ENCODE peak calls at places on chromosome 21, in five cellular contexts. D, O, Z, S and N are unnamed samples.

GRCh38 chr21:33377221-33377620 is 26.0 kb upstream of the IFNGR2 start:
- DNase-seq in Z (no peak), S (no peak), O (no peak), D (no peak), N (no peak)

GRCh38 chr21:36330904-36331303 is 10.9 kb downstream of the MORC3 start:
- DNase-seq in D (no peak), S (peak; percentile 39), Z (no peak), O (peak; percentile 30), N (peak; percentile 69)

GRCh38 chr21:26124421-26124833 is 46.1 kb downstream of the APP start:
- DNase-seq in S (no peak), O (no peak), Z (no peak), D (no peak), N (peak; percentile 46)

GRCh38 chr21:41878831-41879189 is 334 bp downstream of the PRDM15 start:
- DNase-seq in D (peak; percentile 57), S (peak; percentile 73), O (peak; percentile 33), Z (peak; percentile 73), N (peak; percentile 94)

GRCh38 chr21:34881421-34881820 is 167.7 kb downstream of the RUNX1 start:
- DNase-seq in S (no peak), Z (no peak), D (no peak), O (no peak), N (no peak)

GRCh38 chr21:45020629-45021427 is 53.6 kb upstream of the ADARB1 start:
- DNase-seq in O (no peak), S (no peak), D (no peak), Z (no peak), N (no peak)

GRCh38 chr21:28317177-28317950 is 675.3 kb downstream of the LTN1 start:
- DNase-seq in S (no peak), O (no peak), Z (no peak), D (no peak), N (no peak)

GRCh38 chr21:25373126-25374082 is 233.9 kb downstream of the MRPL39 start:
- DNase-seq in D (no peak), S (no peak), O (no peak), Z (no peak), N (peak; percentile 21)

GRCh38 chr21:45108034-45108790 is 33.8 kb downstream of the ADARB1 start:
- DNase-seq in O (no peak), S (no peak), Z (no peak), D (no peak), N (no peak)

GRCh38 chr21:44773291-44773932 is 28.2 kb downstream of the UBE2G2 start:
- DNase-seq in D (no peak), Z (no peak), O (peak; percentile 98), S (no peak), N (peak; percentile 97)

GRCh38 chr21:42763578-42764442 is 110.4 kb downstream of the PDE9A start:
- DNase-seq in Z (no peak), S (no peak), D (no peak), O (peak; percentile 37), N (no peak)

GRCh38 chr21:34029724-34030528 is 43.5 kb upstream of the MRPS6 start:
- DNase-seq in O (peak; percentile 84), Z (no peak), S (peak; percentile 10), D (no peak), N (peak; percentile 92)

GRCh38 chr21:35377505-35378090 is 328.5 kb upstream of the RUNX1 start:
- DNase-seq in Z (no peak), D (no peak), S (no peak), O (no peak), N (no peak)

GRCh38 chr21:39363607-39364555 is 15.0 kb upstream of the HMGN1 start:
- DNase-seq in S (no peak), Z (no peak), D (no peak), O (no peak), N (no peak)

GRCh38 chr21:37060296-37060695 is 12.6 kb downstream of the PIGP start:
- DNase-seq in O (peak; percentile 65), D (peak; percentile 88), S (no peak), Z (no peak), N (peak; percentile 89)

GRCh38 chr21:45450741-45451740 is 46.1 kb downstream of the COL18A1 start:
- DNase-seq in O (no peak), D (no peak), Z (no peak), S (no peak), N (no peak)

GRCh38 chr21:15023782-15024181 is 41.0 kb downstream of the NRIP1 start:
- DNase-seq in D (no peak), Z (no peak), S (no peak), O (no peak), N (no peak)

GRCh38 chr21:34912022-34912933 is 136.8 kb downstream of the RUNX1 start:
- DNase-seq in S (no peak), D (no peak), O (peak; percentile 64), Z (no peak), N (no peak)

GRCh38 chr21:25963186-25963585 is 207.4 kb downstream of the APP start:
- DNase-seq in S (no peak), Z (no peak), D (peak; percentile 58), O (no peak), N (no peak)

GRCh38 chr21:26798856-26799751 is 46.1 kb downstream of the ADAMTS1 start:
- DNase-seq in O (no peak), D (no peak), S (no peak), Z (no peak), N (no peak)

GRCh38 chr21:35303085-35303484 is 254.0 kb upstream of the RUNX1 start:
- DNase-seq in Z (no peak), D (peak; percentile 66), S (no peak), O (no peak), N (no peak)

GRCh38 chr21:42781150-42781980 is 98.0 kb downstream of the WDR4 start:
- DNase-seq in D (no peak), S (no peak), O (peak; percentile 80), Z (no peak), N (peak; percentile 81)

GRCh38 chr21:26887241-26887640 is 42.0 kb upstream of the ADAMTS1 start:
- DNase-seq in O (no peak), S (no peak), Z (no peak), D (no peak), N (no peak)

GRCh38 chr21:38443110-38443509 is 55.2 kb downstream of the ERG start:
- DNase-seq in S (no peak), O (no peak), Z (no peak), D (no peak), N (no peak)

GRCh38 chr21:42218836-42219605 is at the start of gene ABCG1:
- DNase-seq in Z (no peak), D (no peak), S (peak; percentile 38), O (peak; percentile 42), N (peak; percentile 85)

GRCh38 chr21:45767071-45768006 is 123.8 kb downstream of the PCBP3 start:
- DNase-seq in S (peak; percentile 17), O (no peak), D (peak; percentile 70), Z (no peak), N (no peak)

GRCh38 chr21:45525153-45525909 is 16.9 kb downstream of the SLC19A1 start:
- DNase-seq in O (no peak), D (no peak), S (no peak), Z (no peak), N (peak; percentile 39)

GRCh38 chr21:25857308-25858099 is 122.7 kb downstream of the GABPA start:
- DNase-seq in S (no peak), Z (no peak), O (no peak), D (peak; percentile 23), N (peak; percentile 58)

GRCh38 chr21:33767236-33767635 is 124.9 kb downstream of the ITSN1 start:
- DNase-seq in O (no peak), D (no peak), S (no peak), Z (no peak), N (no peak)